ENCODE peak calls at places on chromosomes 12 and 14, in six cellular contexts. C, Z, V, R, A and D are unnamed samples.

GRCh38 chr14:96001866-96002510 is 37.2 kb upstream of the C14orf132 start:
- DNase-seq in V (no peak), A (no peak), R (no peak), C (no peak), Z (no peak), D (no peak)

GRCh38 chr14:25046301-25046943 is 3.5 kb downstream of the STXBP6 start:
- DNase-seq in C (no peak), R (no peak), V (no peak), A (no peak), Z (no peak), D (no peak)

GRCh38 chr14:103765526-103765925 is 49.9 kb downstream of the ZFYVE21 start:
- DNase-seq in V (no peak), C (no peak), R (no peak), Z (no peak), A (no peak), D (no peak)

GRCh38 chr14:92937229-92937937 is 14.4 kb downstream of the CHGA start:
- DNase-seq in V (no peak), C (no peak), A (no peak), Z (no peak), R (no peak), D (no peak)

GRCh38 chr12:105864316-105864715 is 274.4 kb downstream of the NUAK1 start:
- DNase-seq in A (no peak), V (no peak), Z (no peak), C (no peak), R (no peak), D (no peak)

GRCh38 chr12:93502802-93503623 is 35.7 kb downstream of the MRPL42 start:
- DNase-seq in C (peak; percentile 77), V (peak; percentile 62), A (no peak), Z (peak; percentile 50), R (no peak), D (peak; percentile 36)

GRCh38 chr14:104461676-104462443 is 117.7 kb upstream of the C14orf180 start:
- DNase-seq in Z (no peak), A (no peak), C (no peak), V (no peak), R (no peak), D (no peak)

GRCh38 chr14:100271247-100271939 is 32.4 kb downstream of the YY1 start:
- DNase-seq in R (no peak), Z (no peak), C (peak; percentile 36), A (no peak), V (no peak), D (no peak)

GRCh38 chr12:48973992-48974673 is 2.6 kb upstream of the WNT10B start:
- DNase-seq in C (peak; percentile 47), A (no peak), Z (no peak), V (peak; percentile 39), R (peak; percentile 50), D (no peak)

GRCh38 chr12:15701721-15702156 is 87.4 kb downstream of the EPS8 start:
- DNase-seq in Z (no peak), R (no peak), A (no peak), C (no peak), V (no peak), D (no peak)

GRCh38 chr12:56687225-56688128 is 607 bp downstream of the PTGES3 start:
- DNase-seq in V (peak; percentile 58), R (peak; percentile 21), A (no peak), C (peak; percentile 53), Z (peak; percentile 49), D (peak; percentile 46)

GRCh38 chr12:104351023-104351983 is 47.8 kb downstream of the EID3 start:
- DNase-seq in V (no peak), R (no peak), Z (no peak), C (no peak), A (no peak), D (no peak)

GRCh38 chr14:28599191-28599590 is 167.4 kb upstream of the FOXG1 start:
- DNase-seq in V (no peak), A (no peak), Z (no peak), C (no peak), R (no peak), D (no peak)

GRCh38 chr12:46788247-46788887 is 37.4 kb downstream of the SLC38A4 start:
- DNase-seq in V (no peak), R (no peak), C (no peak), Z (no peak), A (no peak), D (no peak)

GRCh38 chr12:127355061-127355820 is 911.7 kb upstream of the TMEM132C start:
- DNase-seq in C (no peak), A (no peak), Z (no peak), R (no peak), V (no peak), D (no peak)

GRCh38 chr14:50774542-50775267 is 56.3 kb downstream of the NIN start:
- DNase-seq in A (no peak), Z (no peak), V (no peak), R (no peak), C (no peak), D (no peak)

GRCh38 chr14:52610187-52610586 is 57.6 kb downstream of the GPR137C start:
- DNase-seq in A (no peak), C (no peak), R (no peak), V (no peak), Z (no peak), D (no peak)

GRCh38 chr14:89327771-89328212 is 89.2 kb downstream of the FOXN3 start:
- DNase-seq in V (no peak), Z (no peak), C (no peak), R (no peak), A (no peak), D (no peak)

GRCh38 chr12:121767525-121768016 is 25.9 kb downstream of the RHOF start:
- DNase-seq in R (no peak), A (no peak), V (no peak), Z (no peak), C (no peak), D (no peak)

GRCh38 chr12:127165567-127166392 is 1101.2 kb upstream of the TMEM132C start:
- DNase-seq in Z (peak; percentile 69), V (peak; percentile 75), C (peak; percentile 67), R (peak; percentile 42), A (peak; percentile 66), D (peak; percentile 69)

GRCh38 chr12:94198872-94199271 is 50.5 kb downstream of the PLXNC1 start:
- DNase-seq in A (no peak), R (no peak), Z (no peak), V (no peak), C (no peak), D (no peak)

GRCh38 chr14:32808574-32809098 is 130.0 kb upstream of the NPAS3 start:
- DNase-seq in R (no peak), Z (no peak), V (no peak), C (no peak), A (peak; percentile 58), D (no peak)

GRCh38 chr12:49683604-49684309 is 23.4 kb downstream of the FMNL3 start:
- DNase-seq in R (no peak), A (no peak), C (no peak), Z (no peak), V (no peak), D (no peak)

GRCh38 chr12:1799882-1800645 is 20.3 kb upstream of the LRTM2 start:
- DNase-seq in C (no peak), V (no peak), Z (no peak), A (no peak), R (no peak), D (no peak)

GRCh38 chr12:107818984-107819383 is 44.5 kb downstream of the ASCL4 start:
- DNase-seq in R (no peak), Z (no peak), V (no peak), C (no peak), A (no peak), D (no peak)

GRCh38 chr12:32454075-32454474 is 54.7 kb downstream of the FGD4 start:
- DNase-seq in V (no peak), Z (no peak), A (no peak), C (no peak), R (no peak), D (no peak)

GRCh38 chr14:76812093-76812421 is 625 bp downstream of the ANGEL1 start:
- DNase-seq in A (no peak), R (peak; percentile 48), Z (no peak), C (no peak), V (no peak), D (no peak)

GRCh38 chr12:121668750-121669524 is 517 bp downstream of the MORN3 start:
- DNase-seq in V (peak; percentile 68), A (no peak), R (peak; percentile 41), Z (peak; percentile 46), C (peak; percentile 67), D (peak; percentile 33)

GRCh38 chr14:53011053-53011462 is 60.2 kb upstream of the FERMT2 start:
- DNase-seq in V (no peak), Z (no peak), A (peak; percentile 35), R (no peak), C (no peak), D (no peak)

GRCh38 chr12:61095131-61095530 is 1165.1 kb upstream of the USP15 start:
- DNase-seq in A (no peak), V (no peak), C (no peak), Z (no peak), R (no peak), D (no peak)

GRCh38 chr12:128586630-128587029 is 237.1 kb downstream of the SLC15A4 start:
- DNase-seq in C (no peak), V (no peak), R (no peak), Z (no peak), A (no peak), D (no peak)

GRCh38 chr12:56877195-56878009 is 56.8 kb downstream of the SDR9C7 start:
- DNase-seq in Z (no peak), V (no peak), A (no peak), R (no peak), C (no peak), D (no peak)

GRCh38 chr14:101813833-101814232 is 52.3 kb downstream of the PPP2R5C start:
- DNase-seq in A (no peak), Z (no peak), R (no peak), C (no peak), V (no peak), D (no peak)

GRCh38 chr12:83472350-83472749 is 785.6 kb downstream of the TMTC2 start:
- DNase-seq in C (no peak), Z (no peak), V (no peak), R (no peak), A (no peak), D (no peak)

GRCh38 chr12:44976246-44976645 is 74.7 kb downstream of the DBX2 start:
- DNase-seq in Z (no peak), A (no peak), R (no peak), C (no peak), V (no peak), D (no peak)

GRCh38 chr14:63180017-63180416 is 24.2 kb upstream of the RHOJ start:
- DNase-seq in C (no peak), Z (no peak), V (no peak), R (no peak), A (no peak), D (no peak)

GRCh38 chr14:74634964-74635363 is 22.9 kb upstream of the LTBP2 start:
- DNase-seq in R (no peak), V (no peak), C (no peak), A (no peak), Z (no peak), D (no peak)

GRCh38 chr12:81077686-81078441 is at the start of gene ACSS3:
- DNase-seq in V (no peak), C (no peak), Z (no peak), A (no peak), R (no peak), D (no peak)

GRCh38 chr12:42704340-42704739 is 114.8 kb upstream of the PRICKLE1 start:
- DNase-seq in V (no peak), R (no peak), A (no peak), Z (no peak), C (no peak), D (no peak)

GRCh38 chr12:122322501-122322900 is 56.2 kb upstream of the VPS33A start:
- DNase-seq in R (no peak), C (no peak), A (no peak), V (no peak), Z (no peak), D (no peak)